ENCODE peak calls at places on chromosomes 3 and 15, in ten cellular contexts. E is activated CD4-positive, alpha-beta T cell treated with anti-CD3 and anti-CD28 coated beads for 1 hour; O is gastrocnemius medialis; W is A172; V is stimulated activated CD4-positive, alpha-beta T cell treated with anti-CD3 and anti-CD28 coated beads, Interleukin-4, amount 100 ng/mL, for 48 hours; Q is sigmoid colon; B is stimulated activated naive CD8-positive, alpha-beta T cell treated with anti-CD3 and anti-CD28 coated beads, Interleukin-15, amount 100 ng/mL, for 72 hours; J is AG08395; U is NCI-H2081; G is activated CD8-positive, alpha-beta T cell treated with anti-CD3 and anti-CD28 coated beads for 36 hours. Z is an unnamed sample.

GRCh38 chr3:32297366-32297765 is 58.9 kb downstream of the CMTM8 start:
- DNase-seq in V (peak; percentile 18), U (no peak), O (no peak), B (peak; percentile 20), E (peak; percentile 49), J (no peak), W (no peak), Q (no peak), G (peak; percentile 26), Z (no peak)

GRCh38 chr3:126466886-126467610 is 8.6 kb downstream of the ZXDC start:
- DNase-seq in W (no peak), E (no peak), V (no peak), Q (peak; percentile 46), B (no peak), J (no peak), U (no peak), G (no peak), O (no peak), Z (no peak)

GRCh38 chr3:104316118-104316517 is 1050.6 kb upstream of the ALCAM start:
- DNase-seq in G (no peak), E (no peak), Q (no peak), V (no peak), U (no peak), B (no peak), J (no peak), W (peak; percentile 12), O (no peak), Z (no peak)

GRCh38 chr3:126927405-126927750 is 55.5 kb upstream of the PLXNA1 start:
- DNase-seq in U (no peak), J (no peak), Q (peak; percentile 27), V (no peak), B (no peak), O (no peak), W (no peak), E (no peak), G (no peak), Z (no peak)

GRCh38 chr15:69713726-69714559 is 261.3 kb downstream of the RPLP1 start:
- DNase-seq in G (peak; percentile 91), E (peak; percentile 52), U (no peak), V (peak; percentile 47), O (no peak), B (peak; percentile 75), Q (no peak), J (no peak), W (peak; percentile 25), Z (no peak)

GRCh38 chr3:54621181-54621580 is 306.7 kb downstream of the LRTM1 start:
- DNase-seq in E (no peak), G (no peak), U (peak; percentile 77), J (no peak), Q (no peak), B (no peak), O (no peak), V (no peak), W (peak; percentile 93), Z (no peak)

GRCh38 chr3:100277255-100277800 is 16.5 kb downstream of the TBC1D23 start:
- DNase-seq in E (no peak), J (no peak), O (no peak), Q (no peak), V (no peak), G (no peak), U (peak; percentile 97), W (no peak), B (no peak), Z (no peak)

GRCh38 chr15:89184367-89184766 is 37.0 kb downstream of the RLBP1 start:
- DNase-seq in W (no peak), U (peak; percentile 78), E (no peak), V (no peak), B (no peak), Q (no peak), J (no peak), O (no peak), G (no peak), Z (no peak)

GRCh38 chr15:56765252-56765651 is 31.9 kb upstream of the ZNF280D start:
- DNase-seq in B (no peak), W (peak; percentile 62), U (no peak), V (no peak), Q (no peak), E (no peak), O (no peak), G (no peak), J (peak; percentile 71), Z (peak; percentile 68)

GRCh38 chr15:84684092-84684491 is 26.1 kb upstream of the NMB start:
- DNase-seq in B (no peak), V (no peak), O (no peak), G (no peak), U (no peak), E (no peak), W (peak; percentile 69), Q (no peak), J (no peak), Z (no peak)

GRCh38 chr3:68666409-68667193 is 265.7 kb downstream of the TAFA4 start:
- DNase-seq in B (no peak), V (no peak), Q (no peak), W (no peak), J (no peak), O (no peak), G (no peak), U (no peak), E (no peak), Z (no peak)

GRCh38 chr3:5205165-5205941 is 17.8 kb downstream of the EDEM1 start:
- DNase-seq in E (no peak), O (no peak), Q (no peak), G (peak; percentile 58), V (peak; percentile 32), U (no peak), J (no peak), W (no peak), B (no peak), Z (no peak)

GRCh38 chr15:93321881-93322282 is 232.9 kb upstream of the RGMA start:
- DNase-seq in E (no peak), G (no peak), U (no peak), W (peak; percentile 21), J (no peak), B (no peak), V (no peak), Q (no peak), O (no peak), Z (no peak)

GRCh38 chr3:85584779-85585356 is 626.1 kb downstream of the CADM2 start:
- DNase-seq in J (no peak), V (no peak), E (no peak), U (no peak), Q (no peak), G (no peak), B (no peak), W (no peak), O (no peak), Z (no peak)

GRCh38 chr3:115357456-115357855 is 210.4 kb upstream of the ZBTB20 start:
- DNase-seq in Q (no peak), U (no peak), O (no peak), W (no peak), G (no peak), V (no peak), J (no peak), E (no peak), B (no peak), Z (no peak)

GRCh38 chr3:107241217-107241616 is 136.0 kb upstream of the CCDC54 start:
- DNase-seq in G (peak; percentile 28), B (peak; percentile 16), Q (no peak), U (peak; percentile 44), W (no peak), V (no peak), O (no peak), J (peak; percentile 29), E (no peak), Z (no peak)

GRCh38 chr15:74531144-74531811 is 9.7 kb upstream of the ARID3B start:
- DNase-seq in J (peak; percentile 58), Q (no peak), O (no peak), W (peak; percentile 70), U (no peak), B (no peak), V (no peak), E (no peak), G (no peak), Z (no peak)

GRCh38 chr3:53485675-53486365 is 8.6 kb upstream of the CACNA1D start:
- DNase-seq in G (no peak), Q (no peak), E (no peak), V (no peak), B (no peak), U (peak; percentile 64), O (no peak), W (no peak), J (no peak), Z (no peak)

GRCh38 chr3:171168086-171168485 is 141.6 kb upstream of the SLC2A2 start:
- DNase-seq in B (no peak), V (no peak), Q (no peak), U (no peak), E (no peak), J (peak; percentile 69), W (peak; percentile 51), O (no peak), G (no peak), Z (no peak)

GRCh38 chr15:96524676-96525417 is 194.3 kb downstream of the NR2F2 start:
- DNase-seq in J (no peak), V (no peak), O (no peak), U (no peak), W (no peak), E (no peak), Q (no peak), G (no peak), B (no peak), Z (no peak)

GRCh38 chr15:60673918-60674558 is 195.1 kb upstream of the ICE2 start:
- DNase-seq in J (peak; percentile 92), W (peak; percentile 95), V (peak; percentile 33), B (no peak), Q (peak; percentile 76), U (peak; percentile 71), G (peak; percentile 80), O (peak; percentile 65), E (peak; percentile 20), Z (peak; percentile 94)

GRCh38 chr3:14340960-14341708 is 61.3 kb upstream of the SLC6A6 start:
- DNase-seq in J (no peak), B (no peak), O (no peak), Q (no peak), V (no peak), E (no peak), W (no peak), G (no peak), U (no peak), Z (no peak)

GRCh38 chr15:94704946-94705345 is 473.6 kb downstream of the MCTP2 start:
- DNase-seq in J (no peak), E (no peak), B (no peak), U (no peak), G (no peak), V (no peak), Q (no peak), O (no peak), W (no peak), Z (no peak)

GRCh38 chr3:194364314-194364651 is 5.3 kb downstream of the LRRC15 start:
- DNase-seq in G (no peak), Q (no peak), E (no peak), O (no peak), J (no peak), W (no peak), V (no peak), B (no peak), U (peak; percentile 73), Z (no peak)

GRCh38 chr15:51104512-51104911 is 9.8 kb upstream of the TNFAIP8L3 start:
- DNase-seq in V (no peak), U (no peak), Q (peak; percentile 87), B (no peak), E (no peak), W (peak; percentile 29), G (no peak), J (peak; percentile 71), O (peak; percentile 25), Z (peak; percentile 54)

GRCh38 chr15:67945131-67945530 is 105.3 kb upstream of the RNU6-1 start:
- DNase-seq in Q (no peak), W (no peak), O (no peak), U (no peak), J (no peak), V (no peak), E (no peak), B (no peak), G (no peak), Z (no peak)

Z was measured in GM04503.